ENCODE peak calls at places on chromosomes 13 and 19, in seven cellular contexts. S is cardiac fibroblast, A is fibroblast of mammary gland, Z is adrenal gland, R is right cardiac atrium, Q is A549, Y is tibial artery. U is an unnamed sample.

GRCh38 chr19:41395355-41395754 is 1.8 kb downstream of the EXOSC5 start:
- DNase-seq in S (no peak), A (no peak), Z (no peak), R (no peak), Q (no peak), Y (no peak), U (no peak)

GRCh38 chr13:114012921-114013320 is 39.0 kb upstream of the C13orf46 start:
- DNase-seq in S (no peak), A (no peak), Z (no peak), R (peak; percentile 31), Q (no peak), Y (no peak), U (no peak)

GRCh38 chr19:44879309-44880065 is 11.6 kb upstream of the TOMM40 start:
- DNase-seq in S (no peak), A (no peak), Z (no peak), R (peak; percentile 57), Q (no peak), Y (no peak), U (no peak)

GRCh38 chr13:32191452-32191998 is 123.6 kb downstream of the ZAR1L start:
- DNase-seq in S (no peak), A (no peak), Z (no peak), R (no peak), Q (no peak), Y (no peak), U (no peak)

GRCh38 chr19:50209131-50209530 is 5.7 kb downstream of the MYH14 start:
- DNase-seq in S (no peak), A (no peak), Z (no peak), R (no peak), Q (no peak), Y (no peak), U (no peak)

GRCh38 chr19:55080121-55080914 is 4.6 kb downstream of the EPS8L1 start:
- DNase-seq in S (peak; percentile 64), A (peak; percentile 67), Z (peak; percentile 46), R (peak; percentile 83), Q (peak; percentile 89), Y (no peak), U (no peak)

GRCh38 chr13:28470286-28470685 is 24.6 kb downstream of the FLT1 start:
- DNase-seq in S (peak; percentile 81), A (no peak), Z (no peak), R (no peak), Q (no peak), Y (no peak), U (no peak)

GRCh38 chr19:892243-892996 is 567 bp downstream of the MED16 start:
- DNase-seq in S (no peak), A (no peak), Z (no peak), R (no peak), Q (no peak), Y (no peak), U (no peak)

GRCh38 chr13:45542878-45543277 is 72.7 kb downstream of the ERICH6B start:
- DNase-seq in S (no peak), A (no peak), Z (no peak), R (no peak), Q (no peak), Y (no peak), U (no peak)

GRCh38 chr19:11551603-11552235 is 7.3 kb downstream of the ELOF1 start:
- DNase-seq in S (no peak), A (no peak), Z (no peak), R (no peak), Q (no peak), Y (peak; percentile 39), U (no peak)

GRCh38 chr19:17302391-17303166 is 646 bp downstream of the ABHD8 start:
- DNase-seq in S (no peak), A (no peak), Z (no peak), R (peak; percentile 73), Q (no peak), Y (no peak), U (no peak)

GRCh38 chr19:3831601-3832000 is 37.2 kb downstream of the ZFR2 start:
- DNase-seq in S (no peak), A (no peak), Z (no peak), R (no peak), Q (no peak), Y (no peak), U (no peak)

GRCh38 chr19:30671622-30672051 is 299.5 kb downstream of the ZNF536 start:
- DNase-seq in S (peak; percentile 18), A (peak; percentile 9), Z (peak; percentile 76), R (peak; percentile 76), Q (no peak), Y (no peak), U (no peak)

GRCh38 chr19:12639901-12640613 is 26.5 kb downstream of the MAN2B1 start:
- DNase-seq in S (peak; percentile 77), A (peak; percentile 81), Z (peak; percentile 86), R (peak; percentile 92), Q (peak; percentile 45), Y (peak; percentile 80), U (peak; percentile 69)

GRCh38 chr19:42270346-42271044 is 1.4 kb downstream of the CIC start:
- DNase-seq in S (peak; percentile 67), A (peak; percentile 81), Z (peak; percentile 76), R (peak; percentile 82), Q (peak; percentile 83), Y (peak; percentile 66), U (no peak)

GRCh38 chr13:73303858-73304257 is 245.1 kb downstream of the KLF5 start:
- DNase-seq in S (peak; percentile 3), A (peak; percentile 54), Z (no peak), R (no peak), Q (no peak), Y (no peak), U (no peak)

GRCh38 chr13:106804996-106805395 is 237.1 kb upstream of the ARGLU1 start:
- DNase-seq in S (no peak), A (no peak), Z (no peak), R (no peak), Q (no peak), Y (no peak), U (no peak)

GRCh38 chr13:25217023-25217909 is 45.2 kb upstream of the AMER2 start:
- DNase-seq in S (peak; percentile 8), A (peak; percentile 79), Z (no peak), R (no peak), Q (peak; percentile 12), Y (no peak), U (peak; percentile 57)

GRCh38 chr13:92602560-92602959 is 624.0 kb upstream of the GPC6 start:
- DNase-seq in S (peak; percentile 5), A (peak; percentile 12), Z (no peak), R (no peak), Q (no peak), Y (no peak), U (no peak)

GRCh38 chr19:41304706-41305483 is 5.1 kb upstream of the CCDC97 start:
- DNase-seq in S (no peak), A (no peak), Z (no peak), R (no peak), Q (no peak), Y (no peak), U (no peak)

GRCh38 chr19:1265611-1266115 is 3.5 kb upstream of the CIRBP start:
- DNase-seq in S (peak; percentile 68), A (peak; percentile 93), Z (peak; percentile 81), R (peak; percentile 88), Q (peak; percentile 67), Y (peak; percentile 85), U (peak; percentile 97)

GRCh38 chr13:63625869-63626268 is 2210.2 kb upstream of the PCDH20 start:
- DNase-seq in S (no peak), A (peak; percentile 20), Z (no peak), R (no peak), Q (peak; percentile 3), Y (no peak), U (no peak)

GRCh38 chr13:46641274-46642081 is 88.5 kb downstream of the LRCH1 start:
- DNase-seq in S (peak; percentile 42), A (no peak), Z (peak; percentile 29), R (peak; percentile 73), Q (no peak), Y (no peak), U (no peak)

GRCh38 chr19:40397568-40397906 is 7.6 kb upstream of the HIPK4 start:
- DNase-seq in S (no peak), A (no peak), Z (no peak), R (no peak), Q (no peak), Y (no peak), U (no peak)

GRCh38 chr13:112150352-112150751 is 83.4 kb downstream of the SOX1 start:
- DNase-seq in S (no peak), A (no peak), Z (no peak), R (no peak), Q (no peak), Y (no peak), U (peak; percentile 29)

GRCh38 chr19:35509861-35510625 is 3.4 kb downstream of the DMKN start:
- DNase-seq in S (peak; percentile 57), A (peak; percentile 32), Z (peak; percentile 72), R (peak; percentile 90), Q (peak; percentile 73), Y (peak; percentile 49), U (peak; percentile 94)

DNA sequence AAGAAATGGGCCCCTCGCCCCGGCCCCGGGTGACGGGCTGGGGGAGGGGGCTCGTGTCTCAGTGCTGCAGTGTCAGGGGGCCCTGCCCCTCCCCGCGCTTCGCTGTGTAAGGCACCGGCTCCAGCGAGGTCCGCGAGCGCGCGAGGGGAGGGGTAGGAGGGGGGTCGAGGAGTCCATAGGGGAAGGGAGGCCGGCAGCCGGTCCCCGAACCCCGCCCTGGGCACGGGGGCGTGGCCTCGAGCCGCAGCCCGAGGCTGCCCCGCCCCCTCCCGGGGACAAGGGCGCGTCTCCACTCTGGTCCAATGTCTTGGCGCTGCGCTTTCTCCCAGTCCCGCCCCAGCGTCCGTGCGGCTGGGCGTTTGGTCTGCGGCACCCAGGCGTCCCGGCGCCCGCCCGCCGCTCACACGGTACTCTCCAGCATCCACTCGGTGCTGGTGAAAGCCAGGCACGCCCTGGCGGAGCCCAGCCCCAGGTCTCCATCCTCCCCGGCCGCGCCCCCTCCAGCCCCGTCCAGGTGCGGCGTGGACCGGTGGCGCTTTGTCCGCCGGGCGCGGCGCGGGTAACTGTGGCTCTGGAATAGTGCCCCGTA is 11.1 kb downstream of the IFNL1 start:
- DNase-seq in S (peak; percentile 5), A (no peak), Z (no peak), R (peak; percentile 77), Q (no peak), Y (no peak), U (peak; percentile 73)
- H3K4me3 ChIP-seq in S (peak overlapping the region; percentile 28), A (no peak overlapping the region), Z (no peak overlapping the region), R (peak overlapping the region; percentile 0), Q (peak overlapping the region; percentile 31), Y (no peak overlapping the region), U (no peak overlapping the region)

GRCh38 chr19:15418588-15419412 is at the start of gene AKAP8L:
- DNase-seq in S (peak; percentile 100), A (peak; percentile 100), Z (peak; percentile 100), R (peak; percentile 100), Q (peak; percentile 99), Y (peak; percentile 100), U (peak; percentile 100)
- H3K4me3 ChIP-seq in S (peak within 1 kb of the TSS; percentile 78), A (peak within 1 kb of the TSS; percentile 92), Z (peak within 1 kb of the TSS; percentile 18), R (peak within 1 kb of the TSS; percentile 70), Q (peak within 1 kb of the TSS; percentile 78), Y (peak within 1 kb of the TSS; percentile 97), U (peak within 1 kb of the TSS; percentile 49)

DNA sequence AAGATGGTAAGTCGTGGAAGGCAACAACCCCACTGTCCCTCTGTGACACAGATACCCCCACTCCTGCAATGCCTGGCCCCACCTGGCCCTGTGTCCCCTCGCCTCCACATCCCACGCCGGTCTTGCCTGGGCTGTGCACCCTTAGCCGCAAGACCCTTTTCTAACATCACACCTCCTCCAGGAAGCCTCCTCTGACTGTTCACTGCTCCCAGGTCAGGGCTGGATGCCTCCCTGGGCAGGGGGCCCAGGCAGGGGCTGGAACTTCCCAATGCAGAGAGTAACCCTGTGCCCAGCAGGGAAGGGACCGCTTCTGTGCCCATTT is 1.3 kb downstream of the FBN3 start:
- DNase-seq in S (no peak), A (no peak), Z (no peak), R (no peak), Q (no peak), Y (no peak), U (no peak)
- H3K4me3 ChIP-seq in S (no peak overlapping the region), A (no peak overlapping the region), Z (no peak overlapping the region), R (no peak overlapping the region), Q (no peak overlapping the region), Y (no peak overlapping the region), U (no peak overlapping the region)

GRCh38 chr13:52642131-52642530 is at the start of gene HNRNPA1L2:
- DNase-seq in S (no peak), A (no peak), Z (no peak), R (no peak), Q (no peak), Y (no peak), U (no peak)
- H3K4me3 ChIP-seq in S (no peak within 1 kb of the TSS), A (no peak within 1 kb of the TSS), Z (no peak within 1 kb of the TSS), R (no peak within 1 kb of the TSS), Q (no peak within 1 kb of the TSS), Y (no peak within 1 kb of the TSS), U (no peak within 1 kb of the TSS)